ENCODE peak calls at places on chromosome 14, in five cellular contexts. B is CD4-positive, alpha-beta T cell; Y is RWPE1; I is suprapubic skin; S is CD4-positive, alpha-beta memory T cell. G is an unnamed sample.

GRCh38 chr14:88621090-88621489 is 58.3 kb downstream of the ZC3H14 start:
- DNase-seq in B (no peak), Y (no peak), I (no peak), S (no peak), G (no peak)

GRCh38 chr14:71181215-71182003 is 274.1 kb downstream of the PCNX1 start:
- DNase-seq in B (no peak), Y (no peak), I (peak; percentile 59), S (no peak), G (no peak)

GRCh38 chr14:32080001-32080510 is 3.0 kb downstream of the ARHGAP5 start:
- DNase-seq in B (no peak), Y (no peak), I (no peak), S (no peak), G (no peak)

GRCh38 chr14:23327947-23328744 is 6.9 kb downstream of the PABPN1 start:
- DNase-seq in B (peak; percentile 41), Y (peak; percentile 76), I (no peak), S (peak; percentile 64), G (no peak)

GRCh38 chr14:84859116-84859515 is 670.8 kb upstream of the FLRT2 start:
- DNase-seq in B (no peak), Y (no peak), I (no peak), S (no peak), G (no peak)

GRCh38 chr14:105337966-105338365 is 23.4 kb downstream of the PACS2 start:
- DNase-seq in B (no peak), Y (no peak), I (no peak), S (no peak), G (no peak)

GRCh38 chr14:90023176-90023896 is 38.5 kb upstream of the KCNK13 start:
- DNase-seq in B (no peak), Y (no peak), I (no peak), S (no peak), G (no peak)

GRCh38 chr14:61064866-61065265 is 83.8 kb downstream of the SLC38A6 start:
- DNase-seq in B (no peak), Y (no peak), I (no peak), S (no peak), G (no peak)

GRCh38 chr14:27392153-27392552 is 794.3 kb upstream of the NOVA1 start:
- DNase-seq in B (no peak), Y (no peak), I (no peak), S (no peak), G (no peak)

GRCh38 chr14:50619569-50620141 is 48.5 kb downstream of the SAV1 start:
- DNase-seq in B (no peak), Y (peak; percentile 41), I (no peak), S (no peak), G (no peak)

DNA sequence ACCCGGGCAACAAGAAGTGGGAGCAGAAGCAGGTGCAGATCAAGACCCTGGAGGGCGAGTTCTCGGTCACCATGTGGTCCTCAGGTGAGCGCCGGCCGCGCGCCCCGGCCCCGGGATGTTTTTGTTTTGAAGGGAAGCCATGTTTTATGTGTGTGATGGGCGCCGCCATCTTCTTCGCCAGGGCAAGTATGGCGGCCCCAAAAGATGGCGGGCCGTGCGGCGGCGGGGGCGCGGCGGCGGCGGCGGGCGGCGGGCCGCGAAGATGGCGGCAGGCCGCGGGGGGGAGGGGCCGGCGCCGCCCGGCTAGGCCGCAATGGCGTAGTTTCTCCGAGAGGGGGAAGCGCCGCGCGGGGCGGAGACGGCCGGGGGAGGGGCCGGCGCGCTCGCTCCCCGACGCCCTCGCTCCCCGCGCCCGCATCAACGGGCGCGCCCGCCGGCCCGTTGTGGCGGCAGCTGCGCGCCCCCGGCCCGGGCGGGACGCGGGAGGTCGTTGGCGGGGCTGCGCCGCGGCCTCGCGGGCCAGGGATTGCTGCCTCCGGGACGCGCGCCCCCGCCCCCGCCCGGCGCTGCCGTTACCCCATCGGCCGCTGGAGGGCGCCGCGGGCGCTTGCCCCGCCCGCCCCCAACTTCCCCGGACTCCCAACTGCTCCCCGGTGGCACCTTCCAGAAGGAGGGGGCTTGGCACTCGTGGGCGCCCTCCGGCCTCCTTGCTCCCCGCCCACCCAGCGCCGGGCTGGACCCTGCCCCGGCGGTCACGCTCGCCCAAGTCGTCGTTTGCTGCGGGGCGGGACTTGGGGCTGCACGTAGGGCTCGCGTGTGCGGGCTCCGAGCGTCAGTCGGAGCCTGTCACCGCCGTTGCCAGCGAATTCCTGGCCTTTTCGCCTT is 1.1 kb downstream of the YY1 start:
- DNase-seq in B (peak; percentile 65), Y (peak; percentile 78), I (peak; percentile 93), S (peak; percentile 86), G (peak; percentile 36)
- H3K27ac ChIP-seq in B (peak overlapping the region; percentile 82), Y (peak overlapping the region; percentile 99), I (peak overlapping the region; percentile 100), S (peak overlapping the region; percentile 84), G (peak overlapping the region; percentile 100)

GRCh38 chr14:45089813-45090212 is 5.9 kb downstream of the PRPF39 start:
- DNase-seq in B (no peak), Y (peak; percentile 66), I (no peak), S (no peak), G (no peak)
- H3K27ac ChIP-seq in B (no peak overlapping the region), Y (no peak overlapping the region), I (no peak overlapping the region), S (no peak overlapping the region), G (peak overlapping the region; percentile 33)

DNA sequence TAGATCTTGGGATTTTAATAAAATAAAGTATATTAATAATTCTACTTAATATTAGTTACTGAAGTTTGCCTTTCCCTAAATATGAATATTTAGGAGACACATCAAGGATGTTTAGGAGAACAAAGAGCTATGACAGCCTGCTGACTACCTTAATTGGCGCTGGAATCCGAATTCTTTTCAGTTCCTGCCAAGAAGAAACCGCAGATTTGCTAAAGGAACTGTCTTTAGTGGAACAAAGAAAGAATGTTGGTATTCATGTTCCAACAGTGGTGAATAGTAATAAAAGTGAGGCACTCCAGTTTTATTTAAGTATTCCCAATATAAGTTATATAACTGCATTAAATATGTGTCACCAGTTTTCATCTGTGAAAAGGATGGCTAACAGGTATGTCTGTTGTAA is 54.5 kb downstream of the MIS18BP1 start:
- DNase-seq in B (no peak), Y (peak; percentile 60), I (no peak), S (no peak), G (no peak)
- H3K27ac ChIP-seq in B (no peak overlapping the region), Y (no peak overlapping the region), I (no peak overlapping the region), S (no peak overlapping the region), G (no peak overlapping the region)

GRCh38 chr14:102293784-102294183 is 11.2 kb downstream of the MOK start:
- DNase-seq in B (no peak), Y (no peak), I (no peak), S (no peak), G (no peak)
- H3K27ac ChIP-seq in B (no peak overlapping the region), Y (peak overlapping the region; percentile 67), I (no peak overlapping the region), S (no peak overlapping the region), G (no peak overlapping the region)

DNA sequence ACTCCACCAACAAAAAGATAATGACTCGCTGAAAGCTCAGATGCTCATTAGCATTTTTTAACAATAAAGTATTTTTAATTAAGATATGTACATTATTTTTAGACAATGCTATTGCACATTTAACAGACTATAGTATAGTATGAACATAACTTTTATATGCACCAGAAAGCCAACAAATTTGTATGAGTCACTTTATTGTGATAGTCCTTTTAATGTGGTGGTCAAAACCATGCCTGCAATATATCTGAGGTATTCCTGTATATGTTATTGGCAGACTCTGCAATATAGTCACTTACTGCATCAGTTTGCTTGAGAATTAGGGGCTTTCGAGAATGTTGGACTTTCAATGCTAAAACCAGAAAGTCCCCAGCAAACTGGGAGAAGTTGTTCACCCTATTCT is 51.7 kb upstream of the CCDC196 start:
- DNase-seq in B (no peak), Y (no peak), I (no peak), S (no peak), G (no peak)
- H3K27ac ChIP-seq in B (no peak overlapping the region), Y (no peak overlapping the region), I (no peak overlapping the region), S (no peak overlapping the region), G (no peak overlapping the region)

GRCh38 chr14:59739794-59740193 is 130.8 kb downstream of the RTN1 start:
- DNase-seq in B (no peak), Y (no peak), I (no peak), S (no peak), G (no peak)
- H3K27ac ChIP-seq in B (no peak overlapping the region), Y (no peak overlapping the region), I (no peak overlapping the region), S (no peak overlapping the region), G (no peak overlapping the region)

G was measured in esophagus squamous epithelium.